ENCODE peak calls at places on chromosomes 13 and 19, in five cellular contexts. One of them, this sample, is unnamed.

GRCh38 chr13:51861728-51862300 is at the start of gene CCDC70:
- DNase-seq in astrocyte of the spinal cord: peak
- DNase-seq in CD8-positive, alpha-beta memory T cell: no peak
- DNase-seq in SJSA1: peak
- DNase-seq in right cardiac atrium: no peak
- DNase-seq in this sample: no peak

GRCh38 chr19:10686661-10687517 is 14.3 kb upstream of the QTRT1 start:
- DNase-seq in right cardiac atrium: peak
- DNase-seq in CD8-positive, alpha-beta memory T cell: no peak
- DNase-seq in SJSA1: no peak
- DNase-seq in astrocyte of the spinal cord: peak
- DNase-seq in this sample: no peak

GRCh38 chr13:46176756-46177155 is 5.2 kb downstream of the LCP1 start:
- DNase-seq in right cardiac atrium: peak
- DNase-seq in astrocyte of the spinal cord: no peak
- DNase-seq in SJSA1: no peak
- DNase-seq in CD8-positive, alpha-beta memory T cell: no peak
- DNase-seq in this sample: no peak

GRCh38 chr19:35558400-35559280 is 4.8 kb downstream of the ATP4A start:
- DNase-seq in right cardiac atrium: no peak
- DNase-seq in astrocyte of the spinal cord: no peak
- DNase-seq in SJSA1: no peak
- DNase-seq in CD8-positive, alpha-beta memory T cell: no peak
- DNase-seq in this sample: no peak

GRCh38 chr19:15488489-15489226 is 9.4 kb upstream of the PGLYRP2 start:
- DNase-seq in right cardiac atrium: peak
- DNase-seq in CD8-positive, alpha-beta memory T cell: no peak
- DNase-seq in astrocyte of the spinal cord: no peak
- DNase-seq in SJSA1: no peak
- DNase-seq in this sample: no peak

GRCh38 chr19:45670670-45671453 is 2.8 kb downstream of the GIPR start:
- DNase-seq in astrocyte of the spinal cord: peak
- DNase-seq in SJSA1: no peak
- DNase-seq in right cardiac atrium: peak
- DNase-seq in CD8-positive, alpha-beta memory T cell: peak
- DNase-seq in this sample: peak

GRCh38 chr19:5977785-5978605 is at the start of gene RANBP3:
- DNase-seq in CD8-positive, alpha-beta memory T cell: peak
- DNase-seq in right cardiac atrium: peak
- DNase-seq in astrocyte of the spinal cord: peak
- DNase-seq in SJSA1: peak
- DNase-seq in this sample: peak

GRCh38 chr13:65789815-65790214 is 1440.3 kb downstream of the PCDH9 start:
- DNase-seq in CD8-positive, alpha-beta memory T cell: no peak
- DNase-seq in right cardiac atrium: no peak
- DNase-seq in astrocyte of the spinal cord: peak
- DNase-seq in SJSA1: no peak
- DNase-seq in this sample: no peak

GRCh38 chr19:45187421-45188100 is 9.0 kb downstream of the BLOC1S3 start:
- DNase-seq in CD8-positive, alpha-beta memory T cell: no peak
- DNase-seq in SJSA1: no peak
- DNase-seq in astrocyte of the spinal cord: no peak
- DNase-seq in right cardiac atrium: no peak
- DNase-seq in this sample: no peak

GRCh38 chr19:5397804-5398692 is 57.2 kb upstream of the ZNRF4 start:
- DNase-seq in SJSA1: no peak
- DNase-seq in CD8-positive, alpha-beta memory T cell: no peak
- DNase-seq in astrocyte of the spinal cord: no peak
- DNase-seq in right cardiac atrium: no peak
- DNase-seq in this sample: no peak

DNA sequence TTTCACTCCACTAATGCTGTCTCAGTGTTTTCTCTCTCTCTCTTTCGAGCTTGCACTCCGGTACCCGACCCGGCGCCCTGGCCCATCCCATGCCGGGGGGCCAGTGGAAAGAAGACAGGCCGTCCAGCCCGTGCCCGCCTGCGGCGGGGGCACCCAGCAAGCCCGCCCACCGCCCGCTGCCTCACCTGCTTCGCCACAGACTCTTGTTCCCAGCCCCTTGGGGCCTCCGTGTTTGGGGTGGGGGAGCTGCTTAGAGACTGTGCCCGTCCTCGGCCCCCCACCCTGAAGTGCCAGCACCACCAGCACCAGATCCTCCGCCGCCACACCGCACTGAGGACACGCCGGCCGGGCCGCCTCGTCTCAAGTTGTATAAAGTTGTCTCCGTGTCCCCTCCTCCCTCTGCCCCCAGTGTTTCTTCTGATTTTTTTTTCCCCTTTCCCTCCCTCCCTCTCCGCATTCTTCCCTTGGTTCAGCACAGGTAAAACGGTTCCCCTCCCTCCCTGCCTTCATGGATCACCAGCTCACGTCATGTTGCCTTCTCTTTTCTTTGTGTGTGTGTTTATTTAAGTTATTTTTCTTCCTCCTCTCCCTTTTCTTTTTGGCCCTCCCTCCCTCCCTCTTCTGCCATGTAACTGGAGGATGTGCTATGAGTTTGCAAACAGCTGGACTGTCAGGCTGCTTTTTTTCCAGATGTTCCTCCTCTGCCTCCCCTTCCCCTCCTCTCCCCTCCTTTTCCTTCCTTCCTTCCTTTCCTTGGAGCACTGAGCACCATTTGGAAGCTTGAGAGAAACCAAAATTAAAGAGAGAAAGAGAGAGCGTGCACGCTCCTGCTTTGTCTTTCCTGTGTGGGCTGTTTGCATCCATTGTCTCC is 2.1 kb downstream of the LENG9 start:
- DNase-seq in right cardiac atrium: peak
- DNase-seq in SJSA1: no peak
- DNase-seq in CD8-positive, alpha-beta memory T cell: no peak
- DNase-seq in astrocyte of the spinal cord: no peak
- DNase-seq in this sample: peak
- H3K4me3 ChIP-seq in right cardiac atrium: no peak
- H3K4me3 ChIP-seq in SJSA1: no peak
- H3K4me3 ChIP-seq in CD8-positive, alpha-beta memory T cell: no peak
- H3K4me3 ChIP-seq in astrocyte of the spinal cord: no peak
- H3K4me3 ChIP-seq in this sample: no peak

GRCh38 chr19:58552655-58553054 is 2.2 kb downstream of the CHMP2A start:
- DNase-seq in astrocyte of the spinal cord: no peak
- DNase-seq in right cardiac atrium: no peak
- DNase-seq in SJSA1: no peak
- DNase-seq in CD8-positive, alpha-beta memory T cell: no peak
- DNase-seq in this sample: no peak
- H3K4me3 ChIP-seq in astrocyte of the spinal cord: no peak
- H3K4me3 ChIP-seq in right cardiac atrium: no peak
- H3K4me3 ChIP-seq in SJSA1: no peak
- H3K4me3 ChIP-seq in CD8-positive, alpha-beta memory T cell: no peak
- H3K4me3 ChIP-seq in this sample: no peak

GRCh38 chr19:21022996-21023395 is 2.5 kb downstream of the ZNF430 start:
- DNase-seq in CD8-positive, alpha-beta memory T cell: no peak
- DNase-seq in right cardiac atrium: no peak
- DNase-seq in astrocyte of the spinal cord: peak
- DNase-seq in SJSA1: no peak
- DNase-seq in this sample: no peak
- H3K4me3 ChIP-seq in CD8-positive, alpha-beta memory T cell: no peak
- H3K4me3 ChIP-seq in right cardiac atrium: no peak
- H3K4me3 ChIP-seq in astrocyte of the spinal cord: no peak
- H3K4me3 ChIP-seq in SJSA1: no peak
- H3K4me3 ChIP-seq in this sample: no peak

GRCh38 chr13:72521965-72522661 is 205.3 kb downstream of the MZT1 start:
- DNase-seq in CD8-positive, alpha-beta memory T cell: no peak
- DNase-seq in right cardiac atrium: peak
- DNase-seq in SJSA1: no peak
- DNase-seq in astrocyte of the spinal cord: no peak
- DNase-seq in this sample: no peak
- H3K4me3 ChIP-seq in CD8-positive, alpha-beta memory T cell: no peak
- H3K4me3 ChIP-seq in right cardiac atrium: no peak
- H3K4me3 ChIP-seq in SJSA1: no peak
- H3K4me3 ChIP-seq in astrocyte of the spinal cord: no peak
- H3K4me3 ChIP-seq in this sample: no peak

GRCh38 chr19:30326076-30326710 is 46.0 kb upstream of the ZNF536 start:
- DNase-seq in astrocyte of the spinal cord: no peak
- DNase-seq in SJSA1: no peak
- DNase-seq in CD8-positive, alpha-beta memory T cell: no peak
- DNase-seq in right cardiac atrium: peak
- DNase-seq in this sample: no peak
- H3K4me3 ChIP-seq in astrocyte of the spinal cord: no peak
- H3K4me3 ChIP-seq in SJSA1: no peak
- H3K4me3 ChIP-seq in CD8-positive, alpha-beta memory T cell: no peak
- H3K4me3 ChIP-seq in right cardiac atrium: no peak
- H3K4me3 ChIP-seq in this sample: no peak

GRCh38 chr13:48547663-48548092 is 14.8 kb upstream of the RCBTB2 start:
- DNase-seq in astrocyte of the spinal cord: no peak
- DNase-seq in right cardiac atrium: no peak
- DNase-seq in SJSA1: no peak
- DNase-seq in CD8-positive, alpha-beta memory T cell: no peak
- DNase-seq in this sample: no peak

GRCh38 chr13:48539550-48539949 is 6.7 kb upstream of the RCBTB2 start:
- DNase-seq in right cardiac atrium: peak
- DNase-seq in CD8-positive, alpha-beta memory T cell: no peak
- DNase-seq in SJSA1: no peak
- DNase-seq in astrocyte of the spinal cord: no peak
- DNase-seq in this sample: no peak

GRCh38 chr13:48542138-48542537 is 9.3 kb upstream of the RCBTB2 start:
- DNase-seq in CD8-positive, alpha-beta memory T cell: no peak
- DNase-seq in astrocyte of the spinal cord: no peak
- DNase-seq in SJSA1: no peak
- DNase-seq in right cardiac atrium: peak
- DNase-seq in this sample: no peak

GRCh38 chr13:48545608-48546007 is 12.7 kb upstream of the RCBTB2 start:
- DNase-seq in SJSA1: no peak
- DNase-seq in CD8-positive, alpha-beta memory T cell: no peak
- DNase-seq in right cardiac atrium: no peak
- DNase-seq in astrocyte of the spinal cord: no peak
- DNase-seq in this sample: no peak

DNA sequence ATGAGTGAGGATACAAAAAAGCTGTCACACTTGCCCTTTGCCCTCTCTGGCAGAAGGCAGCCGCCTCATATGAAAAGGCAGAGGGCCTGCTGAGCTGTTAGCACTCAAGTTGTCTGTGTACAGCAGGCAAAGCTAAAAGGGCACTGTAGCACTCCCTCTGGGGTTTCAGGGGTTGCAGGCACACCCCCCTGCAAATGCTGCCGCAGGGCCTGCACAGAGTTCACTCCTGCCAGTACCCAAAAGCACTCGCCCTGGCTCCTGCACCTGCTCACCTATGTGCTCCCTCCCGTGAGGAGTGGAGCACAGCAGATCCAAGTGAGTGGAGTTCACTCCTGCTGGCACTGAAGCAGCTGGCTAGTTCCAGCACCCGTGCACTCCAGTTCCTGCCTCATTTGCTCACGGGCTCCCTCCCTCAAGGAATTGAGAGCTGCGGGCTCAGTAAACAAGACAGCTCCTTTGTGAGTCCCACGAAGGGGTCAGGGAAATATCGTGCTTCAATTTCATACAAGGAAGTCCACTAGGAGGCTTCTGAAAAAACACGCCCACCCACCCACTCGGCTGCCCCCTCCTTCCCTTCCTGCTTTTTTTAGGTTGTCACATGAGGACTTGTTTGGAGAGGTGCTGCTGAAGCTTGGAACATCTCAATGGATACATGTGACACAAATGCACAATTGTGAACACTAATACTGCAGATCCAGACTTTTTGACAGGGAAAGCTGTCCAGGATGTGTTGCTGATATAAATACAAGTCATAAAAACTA is 9.9 kb upstream of the RCBTB2 start:
- DNase-seq in CD8-positive, alpha-beta memory T cell: no peak
- DNase-seq in right cardiac atrium: peak
- DNase-seq in SJSA1: no peak
- DNase-seq in astrocyte of the spinal cord: no peak
- DNase-seq in this sample: peak
- H3K4me3 ChIP-seq in CD8-positive, alpha-beta memory T cell: no peak
- H3K4me3 ChIP-seq in right cardiac atrium: no peak
- H3K4me3 ChIP-seq in SJSA1: no peak
- H3K4me3 ChIP-seq in astrocyte of the spinal cord: no peak
- H3K4me3 ChIP-seq in this sample: no peak

GRCh38 chr19:51944798-51945552 is 17.7 kb downstream of the ZNF613 start:
- DNase-seq in right cardiac atrium: no peak
- DNase-seq in CD8-positive, alpha-beta memory T cell: no peak
- DNase-seq in astrocyte of the spinal cord: no peak
- DNase-seq in SJSA1: no peak
- DNase-seq in this sample: no peak
- H3K4me3 ChIP-seq in right cardiac atrium: no peak
- H3K4me3 ChIP-seq in CD8-positive, alpha-beta memory T cell: peak
- H3K4me3 ChIP-seq in astrocyte of the spinal cord: no peak
- H3K4me3 ChIP-seq in SJSA1: no peak
- H3K4me3 ChIP-seq in this sample: no peak

DNA sequence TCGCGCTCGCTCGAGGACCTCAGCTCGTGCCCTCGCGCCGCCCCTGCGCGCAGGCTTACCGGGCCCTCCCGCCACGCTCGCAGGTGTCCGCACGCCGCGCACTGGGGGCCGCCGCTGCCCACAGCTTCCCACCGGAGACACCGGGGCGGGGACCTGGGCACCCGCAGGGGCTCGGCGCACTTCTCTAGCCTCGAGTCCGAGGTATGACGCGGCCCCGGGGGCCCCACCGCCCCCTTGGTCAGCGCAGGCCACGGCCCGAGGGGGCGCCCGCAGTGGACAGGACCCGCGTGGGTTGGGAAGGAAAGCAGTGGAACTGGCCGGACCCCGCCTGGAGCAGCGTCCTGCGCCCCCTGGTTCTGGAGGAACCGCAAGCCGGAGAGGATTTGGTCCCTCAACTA is 2.1 kb upstream of the GRWD1 start:
- DNase-seq in right cardiac atrium: peak
- DNase-seq in CD8-positive, alpha-beta memory T cell: no peak
- DNase-seq in astrocyte of the spinal cord: no peak
- DNase-seq in SJSA1: no peak
- DNase-seq in this sample: no peak
- H3K4me3 ChIP-seq in right cardiac atrium: peak
- H3K4me3 ChIP-seq in CD8-positive, alpha-beta memory T cell: no peak
- H3K4me3 ChIP-seq in astrocyte of the spinal cord: no peak
- H3K4me3 ChIP-seq in SJSA1: no peak
- H3K4me3 ChIP-seq in this sample: no peak